ENCODE peak calls at places on chromosome 13, in nine cellular contexts. J, I, L, T, K, F, A, E and C are unnamed samples.
A peak's percentile ranks its signal among the peaks of the same experiment; 100 is the strongest.

GRCh38 chr13:109627649-109628048 is 158.7 kb downstream of the IRS2 start:
- DNase-seq in J (no peak), I (no peak), L (no peak), T (no peak), K (no peak), F (no peak), A (no peak), E (no peak), C (no peak)

GRCh38 chr13:32039056-32039455 is 7.5 kb downstream of the FRY start:
- DNase-seq in J (no peak), I (peak; percentile 13), L (no peak), T (no peak), K (no peak), F (no peak), A (no peak), E (no peak), C (no peak)

GRCh38 chr13:28268800-28269223 is 130.5 kb downstream of the PAN3 start:
- DNase-seq in J (peak; percentile 88), I (no peak), L (no peak), T (no peak), K (no peak), F (no peak), A (no peak), E (no peak), C (peak; percentile 78)

GRCh38 chr13:107883561-107884175 is 331.7 kb downstream of the LIG4 start:
- DNase-seq in J (no peak), I (peak; percentile 93), L (no peak), T (peak; percentile 83), K (no peak), F (no peak), A (no peak), E (no peak), C (no peak)

GRCh38 chr13:46667687-46668281 is 114.8 kb downstream of the LRCH1 start:
- DNase-seq in J (peak; percentile 68), I (no peak), L (no peak), T (peak; percentile 13), K (no peak), F (no peak), A (no peak), E (no peak), C (peak; percentile 93)

GRCh38 chr13:92187378-92187989 is 789.1 kb downstream of the GPC5 start:
- DNase-seq in J (peak; percentile 84), I (peak; percentile 27), L (no peak), T (peak; percentile 44), K (no peak), F (peak; percentile 52), A (peak; percentile 50), E (peak; percentile 72), C (peak; percentile 48)

GRCh38 chr13:113922412-113923118 is 51.3 kb downstream of the C13orf46 start:
- DNase-seq in J (no peak), I (no peak), L (peak; percentile 73), T (peak; percentile 56), K (peak; percentile 14), F (no peak), A (no peak), E (no peak), C (no peak)

GRCh38 chr13:87821512-87821911 is 150.3 kb downstream of the SLITRK5 start:
- DNase-seq in J (no peak), I (no peak), L (no peak), T (no peak), K (no peak), F (no peak), A (no peak), E (no peak), C (peak; percentile 31)

GRCh38 chr13:111241862-111242261 is 78.6 kb upstream of the TEX29 start:
- DNase-seq in J (no peak), I (no peak), L (no peak), T (no peak), K (no peak), F (no peak), A (no peak), E (no peak), C (no peak)

GRCh38 chr13:54185101-54185500 is 1156.5 kb downstream of the OLFM4 start:
- DNase-seq in J (no peak), I (no peak), L (no peak), T (no peak), K (no peak), F (no peak), A (no peak), E (peak; percentile 32), C (no peak)

GRCh38 chr13:103638706-103639105 is 572.5 kb upstream of the SLC10A2 start:
- DNase-seq in J (no peak), I (no peak), L (no peak), T (no peak), K (no peak), F (no peak), A (no peak), E (no peak), C (no peak)

GRCh38 chr13:29564828-29565227 is 30.7 kb downstream of the SLC7A1 start:
- DNase-seq in J (no peak), I (no peak), L (no peak), T (no peak), K (no peak), F (no peak), A (no peak), E (no peak), C (no peak)

GRCh38 chr13:50873481-50873880 is 30.0 kb upstream of the DLEU7 start:
- DNase-seq in J (no peak), I (peak; percentile 1), L (no peak), T (peak; percentile 25), K (no peak), F (no peak), A (no peak), E (no peak), C (no peak)

GRCh38 chr13:65401315-65401714 is 1828.8 kb downstream of the PCDH9 start:
- DNase-seq in J (no peak), I (no peak), L (no peak), T (no peak), K (no peak), F (no peak), A (no peak), E (no peak), C (no peak)

GRCh38 chr13:32408999-32409313 is 19.0 kb downstream of the N4BP2L1 start:
- DNase-seq in J (no peak), I (no peak), L (no peak), T (no peak), K (no peak), F (no peak), A (no peak), E (no peak), C (no peak)

GRCh38 chr13:68176486-68176885 is 946.4 kb upstream of the PCDH9 start:
- DNase-seq in J (no peak), I (peak; percentile 36), L (no peak), T (peak; percentile 1), K (no peak), F (no peak), A (no peak), E (no peak), C (no peak)

GRCh38 chr13:104949840-104950805 is 1585.3 kb downstream of the EFNB2 start:
- DNase-seq in J (no peak), I (no peak), L (no peak), T (no peak), K (no peak), F (no peak), A (no peak), E (no peak), C (no peak)
- H2AFZ ChIP-seq in J (no peak overlapping the region), I (no peak overlapping the region), L (no peak overlapping the region), T (no peak overlapping the region), K (no peak overlapping the region), F (no peak overlapping the region), A (no peak overlapping the region), E (no peak overlapping the region), C (no peak overlapping the region)

DNA sequence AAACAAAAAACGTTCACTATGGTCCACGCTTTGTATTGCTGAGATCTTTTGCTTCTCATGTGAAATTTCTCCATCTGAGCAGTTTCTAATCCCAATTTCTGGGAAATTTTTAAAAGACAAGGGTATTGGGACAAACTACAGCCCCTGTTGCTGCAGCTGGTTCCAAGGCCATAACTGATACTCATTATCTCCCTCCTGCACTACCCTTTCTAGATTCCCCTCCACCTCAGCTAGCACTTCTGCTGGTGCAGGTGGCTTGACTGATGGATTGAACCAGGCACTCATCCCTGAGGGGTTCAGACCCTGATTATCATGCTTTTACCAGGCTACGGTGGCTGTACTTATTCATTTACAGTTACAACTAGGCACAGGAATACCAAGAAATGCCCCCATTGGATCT is 4.1 kb upstream of the RNF6 start:
- DNase-seq in J (no peak), I (no peak), L (no peak), T (no peak), K (no peak), F (no peak), A (no peak), E (no peak), C (no peak)
- H2AFZ ChIP-seq in J (no peak overlapping the region), I (peak overlapping the region; percentile 64), L (no peak overlapping the region), T (no peak overlapping the region), K (no peak overlapping the region), F (no peak overlapping the region), A (peak overlapping the region; percentile 50), E (no peak overlapping the region), C (no peak overlapping the region)

GRCh38 chr13:99797716-99798115 is 173.9 kb downstream of the ZIC5 start:
- DNase-seq in J (no peak), I (no peak), L (no peak), T (no peak), K (no peak), F (no peak), A (no peak), E (peak; percentile 39), C (no peak)

GRCh38 chr13:99796175-99796819 is 175.3 kb downstream of the ZIC5 start:
- DNase-seq in J (peak; percentile 14), I (peak; percentile 32), L (no peak), T (peak; percentile 46), K (peak; percentile 62), F (peak; percentile 89), A (peak; percentile 80), E (peak; percentile 94), C (peak; percentile 30)

DNA sequence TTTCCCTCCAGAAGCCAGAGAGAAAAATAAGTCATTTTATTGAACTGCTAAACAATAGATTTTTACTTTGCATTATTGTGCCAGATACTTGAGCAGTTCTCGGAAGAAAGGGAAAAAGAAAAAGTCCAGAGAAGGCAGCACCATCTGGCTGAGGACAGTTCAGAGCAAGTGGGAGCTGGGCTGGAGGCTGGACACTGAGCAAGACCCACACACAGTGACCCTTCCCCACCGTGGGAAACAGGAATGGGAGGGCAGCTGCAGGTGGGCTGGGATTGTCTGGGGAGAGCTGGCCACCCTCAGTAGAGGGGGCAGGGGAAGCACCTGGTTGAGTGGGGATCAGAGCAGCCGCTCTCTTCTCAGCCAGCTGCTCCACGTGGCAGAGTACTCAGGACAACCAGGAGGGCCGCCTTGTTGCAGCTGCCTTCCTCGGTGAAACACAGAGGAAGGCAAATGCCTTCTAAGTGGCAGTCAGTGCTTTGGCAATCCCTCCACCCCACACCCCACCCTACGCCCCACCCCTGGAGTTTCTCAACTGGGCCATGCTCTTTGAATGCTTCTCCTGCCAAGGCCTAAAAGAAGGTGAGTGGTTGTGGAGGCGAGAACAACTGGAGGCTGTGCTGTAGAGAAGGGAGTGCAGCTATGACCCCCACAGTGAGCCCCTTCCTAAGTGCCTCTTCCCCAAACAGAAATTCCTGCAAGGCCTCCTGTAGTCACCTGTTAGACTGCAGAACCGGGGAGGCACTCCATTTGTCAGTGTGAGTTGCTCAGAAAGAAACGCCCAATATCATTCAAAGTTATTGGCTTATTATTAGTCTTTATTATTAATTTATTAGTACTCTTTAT is 179.3 kb downstream of the ZIC5 start:
- DNase-seq in J (no peak), I (no peak), L (no peak), T (no peak), K (peak; percentile 44), F (peak; percentile 37), A (no peak), E (peak; percentile 51), C (no peak)
- H2AFZ ChIP-seq in J (no peak overlapping the region), I (no peak overlapping the region), L (no peak overlapping the region), T (no peak overlapping the region), K (no peak overlapping the region), F (no peak overlapping the region), A (no peak overlapping the region), E (no peak overlapping the region), C (no peak overlapping the region)

GRCh38 chr13:40175639-40176038 is 490.8 kb downstream of the FOXO1 start:
- DNase-seq in J (no peak), I (no peak), L (no peak), T (peak; percentile 50), K (no peak), F (no peak), A (no peak), E (no peak), C (no peak)
- H2AFZ ChIP-seq in J (no peak overlapping the region), I (no peak overlapping the region), L (no peak overlapping the region), T (no peak overlapping the region), K (no peak overlapping the region), F (no peak overlapping the region), A (no peak overlapping the region), E (no peak overlapping the region), C (no peak overlapping the region)